ENCODE peak calls at places on chromosomes 11 and 22, in ten cellular contexts. T is endothelial cell of umbilical vein, H is iPS DF 6.9, X is adrenal gland, K is hepatocyte, P is AG04450, Z is IMR-90, S is keratinocyte, O is body of pancreas, I is sigmoid colon. N is an unnamed sample. For H3K27me3, the result is how much of the 10 kb centered on the place peaks cover.

GRCh38 chr22:47293368-47294221 is 531.1 kb downstream of the TBC1D22A start:
- DNase-seq in Z (no peak), K (no peak), O (peak), P (no peak), H (no peak), X (no peak), T (no peak), S (no peak), I (no peak), N (no peak)

GRCh38 chr11:67286621-67287333 is 2.3 kb upstream of the ANKRD13D start:
- DNase-seq in X (no peak), H (no peak), T (no peak), P (no peak), S (no peak), I (peak), K (no peak), O (no peak), Z (no peak), N (no peak)

GRCh38 chr11:26420331-26420730 is 88.4 kb downstream of the ANO3 start:
- DNase-seq in T (no peak), Z (no peak), O (no peak), H (no peak), K (no peak), S (no peak), P (no peak), I (no peak), X (no peak), N (no peak)

GRCh38 chr11:10567466-10567865 is 999 bp downstream of the LYVE1 start:
- DNase-seq in P (no peak), T (no peak), Z (no peak), K (no peak), I (no peak), S (no peak), X (no peak), H (no peak), O (no peak), N (no peak)

GRCh38 chr11:128572965-128573364 is 14.4 kb downstream of the ETS1 start:
- DNase-seq in S (no peak), I (peak), P (no peak), Z (no peak), O (no peak), T (no peak), X (no peak), H (no peak), K (no peak), N (no peak)

GRCh38 chr11:74870485-74870884 is 78.4 kb downstream of the XRRA1 start:
- DNase-seq in X (no peak), T (peak), H (no peak), O (no peak), K (no peak), P (peak), I (no peak), S (no peak), Z (peak), N (peak)

GRCh38 chr11:15159085-15159484 is 44.4 kb downstream of the INSC start:
- DNase-seq in X (no peak), I (no peak), S (peak), P (no peak), T (no peak), H (peak), O (no peak), Z (peak), K (peak), N (peak)

GRCh38 chr11:58575377-58576020 is at the start of gene LPXN:
- DNase-seq in K (no peak), H (no peak), O (no peak), X (no peak), T (peak), P (no peak), Z (peak), S (peak), I (no peak), N (peak)

GRCh38 chr11:94885133-94885532 is 88.2 kb downstream of the CWC15 start:
- DNase-seq in O (no peak), H (no peak), X (no peak), P (no peak), K (no peak), T (no peak), S (no peak), I (no peak), Z (no peak), N (no peak)

GRCh38 chr11:11345099-11345498 is 8.0 kb downstream of the CSNK2A3 start:
- DNase-seq in I (no peak), Z (no peak), T (no peak), O (no peak), S (no peak), K (no peak), H (no peak), P (no peak), X (no peak), N (no peak)

GRCh38 chr11:22703561-22703960 is 37.1 kb downstream of the GAS2 start:
- DNase-seq in K (peak), S (no peak), X (no peak), Z (peak), P (peak), O (no peak), T (peak), I (no peak), H (no peak), N (no peak)

GRCh38 chr22:35547993-35548761 is 7.5 kb downstream of the RASD2 start:
- DNase-seq in K (no peak), T (no peak), Z (no peak), X (no peak), I (no peak), S (no peak), P (no peak), H (no peak), O (no peak), N (no peak)

GRCh38 chr11:77776455-77776854 is 44.1 kb downstream of the RSF1 start:
- DNase-seq in K (no peak), H (no peak), X (no peak), O (no peak), T (peak), P (no peak), Z (peak), I (no peak), S (no peak), N (no peak)

GRCh38 chr11:77372736-77373135 is 71.2 kb upstream of the GDPD4 start:
- DNase-seq in O (no peak), P (no peak), H (no peak), K (no peak), S (no peak), Z (no peak), I (no peak), X (no peak), T (no peak), N (no peak)

GRCh38 chr11:9132203-9132878 is 40.9 kb upstream of the SCUBE2 start:
- DNase-seq in I (no peak), P (no peak), K (no peak), O (no peak), Z (no peak), H (no peak), X (no peak), T (no peak), S (no peak), N (no peak)

GRCh38 chr22:43515902-43516301 is 104.1 kb downstream of the MPPED1 start:
- DNase-seq in H (no peak), O (no peak), K (no peak), X (no peak), T (no peak), I (no peak), S (no peak), Z (no peak), P (no peak), N (no peak)

GRCh38 chr11:41437006-41437405 is 22.4 kb downstream of the LRRC4C start:
- DNase-seq in O (no peak), S (no peak), P (no peak), T (no peak), I (no peak), H (no peak), K (no peak), X (no peak), Z (no peak), N (no peak)

GRCh38 chr11:130115218-130115617 is 44.4 kb upstream of the ST14 start:
- DNase-seq in Z (peak), I (no peak), T (peak), P (peak), K (no peak), X (no peak), S (no peak), H (no peak), O (no peak), N (peak)

GRCh38 chr11:8735094-8735493 is 52.5 kb downstream of the RPL27A start:
- DNase-seq in S (no peak), X (no peak), I (no peak), Z (no peak), H (no peak), T (no peak), O (no peak), P (no peak), K (no peak), N (no peak)

GRCh38 chr22:46083383-46084350 is 66.7 kb upstream of the PPARA start:
- DNase-seq in O (peak), Z (no peak), H (no peak), S (no peak), I (peak), K (no peak), T (no peak), P (no peak), X (peak), N (no peak)

GRCh38 chr11:3015796-3016195 is 23.7 kb upstream of the NAP1L4 start:
- DNase-seq in X (no peak), Z (no peak), S (no peak), O (no peak), H (no peak), K (no peak), I (no peak), P (no peak), T (no peak), N (no peak)

GRCh38 chr22:36249160-36249559 is 3.8 kb upstream of the APOL1 start:
- DNase-seq in Z (no peak), S (no peak), T (no peak), O (no peak), P (no peak), X (no peak), I (no peak), H (no peak), K (no peak), N (no peak)

GRCh38 chr11:34631737-34632104 is 10.8 kb downstream of the EHF start:
- DNase-seq in P (no peak), Z (no peak), O (no peak), T (no peak), H (no peak), I (no peak), X (peak), K (no peak), S (no peak), N (no peak)

DNA sequence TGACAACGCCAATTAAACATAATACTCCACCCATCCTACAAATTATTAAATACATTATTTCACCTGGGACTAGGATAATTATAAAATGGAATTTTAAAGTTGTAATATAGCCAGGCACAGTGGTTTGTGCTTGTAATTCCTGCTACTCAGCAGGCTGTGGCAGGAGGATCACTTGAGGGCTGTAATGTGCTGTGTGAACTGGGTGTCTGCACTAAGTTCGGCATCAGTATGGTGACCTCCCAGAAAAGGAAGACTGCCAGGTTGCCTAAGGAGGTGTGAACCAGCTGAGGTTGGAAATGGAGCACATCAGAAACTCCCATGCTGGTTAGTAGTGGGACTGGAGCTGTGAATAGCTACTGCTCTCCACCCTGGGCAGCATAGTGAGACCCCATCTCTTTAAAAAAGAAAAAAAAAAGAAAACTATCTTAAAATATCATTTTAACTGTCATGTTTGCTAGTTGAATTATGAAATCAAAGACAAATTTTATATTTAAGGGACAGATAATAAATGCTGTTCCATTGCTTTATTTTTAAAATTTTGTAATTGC is 28.0 kb downstream of the PPP6R2 start:
- DNase-seq in O (no peak), T (no peak), K (no peak), Z (no peak), P (no peak), I (no peak), X (no peak), S (no peak), H (no peak), N (no peak)
- H3K27me3 ChIP-seq in O (under half), T (under half), K (under half), Z (under half), P (under half), I (under half), X (under half), S (under half), H (under half), N (under half)

GRCh38 chr11:60336767-60337391 is 9.8 kb downstream of the MS4A6E start:
- DNase-seq in T (no peak), I (no peak), H (no peak), X (no peak), P (no peak), S (no peak), O (no peak), K (no peak), Z (no peak), N (no peak)
- H3K27ac ChIP-seq in T (no peak), I (no peak), H (no peak), X (no peak), P (no peak), S (no peak), O (no peak), K (no peak), Z (no peak), N (no peak)

GRCh38 chr11:113481672-113482071 is 6.5 kb upstream of the DRD2 start:
- DNase-seq in K (no peak), P (no peak), I (no peak), O (no peak), Z (no peak), X (no peak), S (no peak), H (no peak), T (no peak), N (no peak)

GRCh38 chr11:113484223-113484622 is 9.0 kb upstream of the DRD2 start:
- DNase-seq in I (no peak), K (no peak), S (no peak), O (no peak), T (no peak), P (no peak), H (no peak), X (no peak), Z (no peak), N (no peak)

GRCh38 chr11:113477321-113477720 is 2.1 kb upstream of the DRD2 start:
- DNase-seq in S (no peak), T (no peak), X (no peak), O (no peak), I (no peak), H (no peak), P (no peak), K (no peak), Z (no peak), N (no peak)

GRCh38 chr11:113476553-113476952 is 1.4 kb upstream of the DRD2 start:
- DNase-seq in H (no peak), O (no peak), X (no peak), P (no peak), S (no peak), Z (no peak), K (no peak), I (no peak), T (no peak), N (no peak)

DNA sequence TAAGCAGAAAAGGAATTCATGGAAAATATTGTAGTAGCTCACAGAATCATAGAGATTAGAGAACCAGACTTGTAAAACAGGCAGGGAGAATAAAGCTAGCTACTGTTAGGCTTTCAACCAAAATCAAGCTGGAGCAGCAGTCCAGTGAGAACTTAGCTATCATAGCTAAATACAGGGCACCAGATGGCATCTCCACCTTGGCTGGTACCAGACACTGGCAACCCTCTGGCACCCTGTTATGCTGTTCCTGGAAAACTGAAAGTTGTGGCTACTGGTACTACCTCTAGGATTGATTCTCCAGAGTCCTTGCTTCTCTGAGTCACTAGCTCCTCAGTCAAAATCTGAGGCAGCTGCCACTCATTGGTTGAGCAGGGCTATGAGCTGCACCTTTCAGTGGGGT is 6.0 kb upstream of the DRD2 start:
- DNase-seq in P (no peak), H (no peak), S (no peak), X (no peak), K (no peak), O (no peak), Z (no peak), T (no peak), I (no peak), N (no peak)
- H3K27me3 ChIP-seq in P (under half), H (under half), S (under half), X (under half), K (under half), O (under half), Z (under half), T (under half), I (under half), N (under half)

GRCh38 chr11:116875194-116875593 is 37.8 kb upstream of the APOA1 start:
- DNase-seq in T (no peak), H (no peak), O (no peak), I (no peak), S (peak), K (no peak), Z (no peak), P (no peak), X (no peak), N (no peak)

GRCh38 chr11:116876656-116877055 is 39.2 kb upstream of the APOA1 start:
- DNase-seq in P (no peak), X (no peak), H (no peak), T (no peak), I (no peak), O (no peak), S (no peak), Z (no peak), K (no peak), N (no peak)

GRCh38 chr11:116873391-116873790 is 36.0 kb upstream of the APOA1 start:
- DNase-seq in H (no peak), K (no peak), I (no peak), Z (no peak), T (no peak), O (no peak), X (no peak), P (no peak), S (no peak), N (no peak)

GRCh38 chr11:116871248-116871647 is 33.8 kb upstream of the APOA1 start:
- DNase-seq in T (no peak), H (no peak), X (peak), K (no peak), S (peak), O (no peak), P (no peak), Z (peak), I (no peak), N (peak)

GRCh38 chr11:116874251-116874650 is 36.8 kb upstream of the APOA1 start:
- DNase-seq in I (no peak), K (peak), H (no peak), P (no peak), X (no peak), Z (peak), O (no peak), S (peak), T (no peak), N (peak)
- H3K27ac ChIP-seq in I (no peak), K (peak), H (no peak), P (no peak), X (no peak), Z (no peak), O (no peak), S (peak), T (no peak), N (no peak)

GRCh38 chr22:20959578-20960461 is 7.2 kb upstream of the AIFM3 start:
- DNase-seq in P (no peak), I (no peak), K (no peak), T (no peak), H (no peak), Z (no peak), S (no peak), O (no peak), X (no peak), N (no peak)

GRCh38 chr22:20957691-20958440 is 9.2 kb upstream of the AIFM3 start:
- DNase-seq in T (no peak), O (no peak), P (no peak), I (no peak), K (peak), X (no peak), H (no peak), Z (no peak), S (no peak), N (no peak)

GRCh38 chr22:20962491-20962945 is 4.5 kb upstream of the AIFM3 start:
- DNase-seq in P (no peak), K (no peak), T (no peak), S (no peak), O (no peak), X (no peak), Z (no peak), I (no peak), H (no peak), N (no peak)

GRCh38 chr22:20963201-20964052 is 3.6 kb upstream of the AIFM3 start:
- DNase-seq in K (no peak), S (no peak), X (no peak), O (no peak), T (no peak), Z (no peak), I (no peak), P (no peak), H (no peak), N (no peak)

GRCh38 chr22:20960609-20961008 is 6.4 kb upstream of the AIFM3 start:
- DNase-seq in S (no peak), T (no peak), H (no peak), X (no peak), O (no peak), P (no peak), Z (no peak), K (no peak), I (no peak), N (no peak)
- H3K27me3 ChIP-seq in S (under half), T (under half), H (under half), X (under half), O (under half), P (under half), Z (under half), K (under half), I (under half), N (under half)

GRCh38 chr11:65118097-65118837 is 766 bp upstream of the ZNHIT2 start:
- DNase-seq in I (peak), S (no peak), O (no peak), K (no peak), H (no peak), X (peak), Z (no peak), T (no peak), P (no peak), N (no peak)
- H3K27ac ChIP-seq in I (peak), S (no peak), O (peak), K (no peak), H (no peak), X (peak), Z (no peak), T (no peak), P (peak), N (no peak)

GRCh38 chr22:48491451-48491941 is 1336.2 kb downstream of the BRD1 start:
- DNase-seq in P (no peak), S (no peak), I (peak), Z (no peak), H (no peak), O (peak), X (no peak), K (peak), T (no peak), N (no peak)
- H3K27me3 ChIP-seq in P (under half), S (under half), I (under half), Z (under half), H (under half), O (under half), X (under half), K (under half), T (under half), N (under half)

DNA sequence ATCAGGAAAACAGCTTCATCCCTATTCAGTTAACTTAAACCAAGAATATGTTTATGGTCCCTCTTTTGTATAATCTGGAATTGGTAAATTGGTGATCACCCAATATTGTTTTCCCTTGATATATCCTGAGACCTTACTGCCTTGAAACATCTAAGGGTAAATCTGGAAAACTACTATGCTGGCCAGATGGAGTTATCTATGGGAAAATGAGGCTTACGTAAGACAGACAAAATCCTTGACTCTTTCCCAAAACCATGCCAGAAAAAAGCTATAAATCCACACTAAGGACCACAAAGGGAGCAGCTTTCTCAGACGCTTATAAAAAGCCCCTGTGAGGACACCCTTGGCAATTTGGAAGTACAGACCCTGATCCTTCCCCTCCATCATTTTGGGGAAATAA is 6.3 kb upstream of the AMBRA1 start:
- DNase-seq in O (no peak), S (no peak), K (no peak), P (no peak), X (no peak), T (no peak), I (no peak), H (no peak), Z (no peak), N (no peak)
- H3K27ac ChIP-seq in O (no peak), S (no peak), K (peak), P (no peak), X (peak), T (no peak), I (peak), H (no peak), Z (no peak), N (no peak)

DNA sequence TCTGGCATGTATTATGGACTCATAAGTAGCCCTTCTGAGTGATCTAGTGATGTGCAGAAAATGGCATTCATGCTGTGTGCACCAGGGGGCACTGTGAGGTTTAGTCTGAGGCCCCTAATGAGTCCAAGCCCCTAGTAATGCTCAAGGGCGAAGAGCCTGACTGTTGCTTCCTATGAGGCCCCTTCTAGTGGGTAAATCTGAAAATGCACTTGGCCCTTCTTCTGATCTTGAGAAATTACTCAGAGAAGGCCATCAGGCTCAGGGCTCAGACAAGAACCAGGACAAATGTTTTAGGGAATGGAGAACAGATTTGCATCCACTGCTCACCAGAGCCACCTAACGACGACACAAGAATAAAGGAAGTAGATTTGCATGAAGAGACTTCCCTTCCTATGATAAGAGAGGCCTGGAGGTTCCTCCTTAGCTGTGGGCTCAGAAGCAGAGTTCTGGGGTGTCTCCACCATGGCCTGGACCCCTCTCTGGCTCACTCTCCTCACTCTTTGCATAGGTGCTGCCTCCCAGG is 75.8 kb downstream of the GGTLC2 start:
- DNase-seq in X (no peak), P (no peak), S (no peak), H (peak), O (no peak), Z (peak), I (no peak), T (peak), K (peak), N (peak)
- H3K27me3 ChIP-seq in X (under half), P (under half), S (under half), H (under half), O (under half), Z (under half), I (under half), T (under half), K (under half), N (under half)

N was measured in brain microvascular endothelial cell.